ENCODE peak calls at places on chromosome 20, in nine cellular contexts. L, A, H, Y, F, J, D, R and W are unnamed samples.

GRCh38 chr20:46133886-46134654 is 16.0 kb downstream of the CD40 start:
- DNase-seq in Y (no peak), H (no peak), D (no peak), L (no peak), J (no peak), R (no peak), A (no peak), F (no peak), W (no peak)

GRCh38 chr20:2845607-2846006 is 5.1 kb downstream of the VPS16 start:
- DNase-seq in R (no peak), F (no peak), L (no peak), D (no peak), Y (no peak), A (no peak), H (no peak), J (no peak), W (no peak)

GRCh38 chr20:58406422-58407001 is 17.5 kb downstream of the VAPB start:
- DNase-seq in J (no peak), Y (no peak), L (no peak), R (no peak), D (no peak), F (no peak), A (no peak), H (no peak), W (no peak)

GRCh38 chr20:13756551-13756950 is 28.2 kb downstream of the ESF1 start:
- DNase-seq in R (no peak), L (no peak), D (no peak), Y (no peak), F (no peak), H (no peak), A (no peak), J (no peak), W (peak; percentile 31)

GRCh38 chr20:14963262-14963663 is 625.9 kb upstream of the FLRT3 start:
- DNase-seq in D (no peak), R (no peak), F (no peak), J (no peak), A (peak; percentile 35), Y (no peak), H (no peak), L (no peak), W (no peak)

GRCh38 chr20:46040902-46041535 is 12.0 kb downstream of the SLC12A5 start:
- DNase-seq in H (no peak), Y (peak; percentile 33), A (peak; percentile 47), L (peak; percentile 69), F (no peak), J (no peak), D (peak; percentile 98), R (no peak), W (no peak)

GRCh38 chr20:32079655-32080109 is 27.6 kb downstream of the HCK start:
- DNase-seq in D (peak; percentile 14), A (peak; percentile 61), Y (no peak), H (no peak), J (no peak), R (no peak), F (no peak), L (no peak), W (no peak)

GRCh38 chr20:35661013-35661412 is 3.7 kb downstream of the CPNE1 start:
- DNase-seq in J (no peak), Y (no peak), A (no peak), H (no peak), F (no peak), R (no peak), L (no peak), D (no peak), W (no peak)

GRCh38 chr20:38633577-38634093 is 32.0 kb downstream of the ARHGAP40 start:
- DNase-seq in R (no peak), D (peak; percentile 73), A (peak; percentile 71), H (peak; percentile 79), L (peak; percentile 88), J (peak; percentile 71), F (peak; percentile 23), Y (no peak), W (peak; percentile 15)

GRCh38 chr20:57444394-57445048 is 53.3 kb downstream of the RBM38 start:
- DNase-seq in L (no peak), H (no peak), J (no peak), A (no peak), R (no peak), F (no peak), Y (no peak), D (no peak), W (no peak)

GRCh38 chr20:62708591-62709536 is at the start of gene NTSR1:
- DNase-seq in R (no peak), F (no peak), J (no peak), H (no peak), A (no peak), D (peak; percentile 54), L (no peak), Y (no peak), W (no peak)

GRCh38 chr20:50144362-50144761 is 9.2 kb downstream of the PEDS1 start:
- DNase-seq in D (no peak), A (peak; percentile 81), L (no peak), H (no peak), R (no peak), Y (no peak), J (no peak), F (no peak), W (peak; percentile 97)

GRCh38 chr20:34570859-34571306 is 12.4 kb downstream of the MAP1LC3A start:
- DNase-seq in J (no peak), A (no peak), Y (no peak), H (no peak), D (no peak), R (no peak), L (no peak), F (no peak), W (no peak)

GRCh38 chr20:17709361-17710293 is 9.9 kb downstream of the BANF2 start:
- DNase-seq in F (no peak), D (no peak), J (no peak), L (no peak), H (no peak), Y (no peak), R (no peak), A (peak; percentile 28), W (no peak)

GRCh38 chr20:35604444-35604750 is 11.2 kb upstream of the SPAG4 start:
- DNase-seq in D (no peak), F (no peak), A (peak; percentile 70), R (no peak), H (peak; percentile 66), J (no peak), L (no peak), Y (no peak), W (no peak)

GRCh38 chr20:5557123-5557522 is 193.1 kb upstream of the SHLD1 start:
- DNase-seq in J (peak; percentile 17), H (no peak), A (peak; percentile 61), L (peak; percentile 48), R (no peak), D (peak; percentile 31), Y (peak; percentile 52), F (peak; percentile 41), W (peak; percentile 23)

GRCh38 chr20:37538003-37538402 is 10.3 kb upstream of the BLCAP start:
- DNase-seq in J (no peak), F (no peak), L (no peak), Y (no peak), R (no peak), A (peak; percentile 48), H (peak; percentile 13), D (no peak), W (peak; percentile 60)

GRCh38 chr20:2124632-2125131 is 23.1 kb downstream of the STK35 start:
- DNase-seq in R (no peak), F (peak; percentile 45), A (no peak), L (no peak), H (peak; percentile 53), Y (no peak), J (no peak), D (no peak), W (no peak)

GRCh38 chr20:38231786-38232130 is 28.8 kb downstream of the KIAA1755 start:
- DNase-seq in L (no peak), F (peak; percentile 43), R (no peak), H (no peak), A (no peak), Y (no peak), D (no peak), J (no peak), W (no peak)

GRCh38 chr20:62587757-62588402 is 54.4 kb upstream of the SLCO4A1 start:
- DNase-seq in Y (no peak), R (no peak), D (peak; percentile 80), A (no peak), L (no peak), F (no peak), H (no peak), J (no peak), W (no peak)

GRCh38 chr20:51481311-51481997 is 61.1 kb downstream of the NFATC2 start:
- DNase-seq in D (no peak), J (no peak), R (no peak), L (no peak), F (no peak), A (no peak), Y (no peak), H (peak; percentile 78), W (no peak)